ENCODE peak calls at places on chromosomes 7 and 10, in four cellular contexts. E is NCI-H1694, V is HTR-8/SVneo, K is hypothalamus. G is an unnamed sample.

GRCh38 chr7:8258734-8259133 is 3.2 kb downstream of the ICA1 start:
- DNase-seq in V (no peak), K (no peak), E (no peak), G (peak; percentile 14)

GRCh38 chr10:43647576-43647975 is 1.1 kb downstream of the ZNF32 start:
- DNase-seq in K (no peak), E (no peak), V (no peak), G (no peak)

GRCh38 chr7:36390199-36391090 is 783 bp downstream of the ANLN start:
- DNase-seq in E (peak; percentile 19), K (peak; percentile 42), V (peak; percentile 78), G (peak; percentile 64)

GRCh38 chr7:101172005-101172853 is 6.9 kb upstream of the VGF start:
- DNase-seq in V (no peak), K (no peak), E (no peak), G (no peak)

GRCh38 chr7:98556288-98556687 is 60.8 kb upstream of the NPTX2 start:
- DNase-seq in K (no peak), V (no peak), E (peak; percentile 64), G (no peak)

GRCh38 chr7:30956704-30957103 is 7.0 kb upstream of the GHRHR start:
- DNase-seq in V (no peak), E (no peak), K (no peak), G (no peak)

GRCh38 chr10:30758341-30758740 is 128.8 kb upstream of the LYZL2 start:
- DNase-seq in V (no peak), E (no peak), K (no peak), G (no peak)

GRCh38 chr7:88218836-88219605 is 817 bp downstream of the SRI start:
- DNase-seq in K (peak; percentile 40), V (peak; percentile 29), E (no peak), G (no peak)

GRCh38 chr10:91975438-91975837 is 51.9 kb downstream of the BTAF1 start:
- DNase-seq in E (no peak), V (no peak), K (no peak), G (no peak)

GRCh38 chr7:51141451-51141971 is 175.1 kb downstream of the COBL start:
- DNase-seq in E (peak; percentile 60), V (no peak), K (no peak), G (no peak)

GRCh38 chr7:123787227-123788007 is 38.6 kb upstream of the WASL start:
- DNase-seq in E (no peak), V (no peak), K (no peak), G (no peak)

GRCh38 chr7:104272767-104273384 is 55.5 kb upstream of the LHFPL3 start:
- DNase-seq in E (peak; percentile 58), K (peak; percentile 1), V (peak; percentile 4), G (peak; percentile 45)

GRCh38 chr7:121366852-121367431 is 29.2 kb downstream of the FAM3C start:
- DNase-seq in E (no peak), V (peak; percentile 4), K (no peak), G (peak; percentile 28)

GRCh38 chr10:2341298-2341697 is 604.0 kb upstream of the ADARB2 start:
- DNase-seq in V (no peak), K (no peak), E (peak; percentile 17), G (no peak)

GRCh38 chr10:133109736-133110532 is 22.2 kb downstream of the ADGRA1 start:
- DNase-seq in K (no peak), E (no peak), V (no peak), G (no peak)

GRCh38 chr10:125006188-125006680 is 64.3 kb downstream of the ZRANB1 start:
- DNase-seq in K (no peak), E (no peak), V (no peak), G (no peak)

GRCh38 chr7:90965211-90965610 is 299.0 kb upstream of the FZD1 start:
- DNase-seq in V (no peak), E (no peak), K (no peak), G (no peak)

GRCh38 chr7:123666492-123666891 is 10.8 kb downstream of the LMOD2 start:
- DNase-seq in V (no peak), K (no peak), E (no peak), G (no peak)

GRCh38 chr10:86365346-86366032 is 1.1 kb downstream of the GRID1 start:
- DNase-seq in V (no peak), E (no peak), K (peak; percentile 65), G (no peak)

GRCh38 chr10:126917375-126917774 is 12.1 kb downstream of the DOCK1 start:
- DNase-seq in V (no peak), K (no peak), E (no peak), G (no peak)

GRCh38 chr7:151735854-151736402 is 141.0 kb downstream of the PRKAG2 start:
- DNase-seq in V (no peak), K (no peak), E (no peak), G (no peak)

GRCh38 chr10:73246322-73246782 is 703 bp downstream of the DNAJC9 start:
- DNase-seq in K (no peak), V (no peak), E (no peak), G (no peak)

GRCh38 chr10:20521186-20521585 is 375.9 kb downstream of the NEBL start:
- DNase-seq in E (no peak), K (no peak), V (no peak), G (no peak)

GRCh38 chr10:114115661-114116060 is 58.3 kb downstream of the CCDC186 start:
- DNase-seq in E (no peak), V (no peak), K (no peak), G (no peak)

GRCh38 chr10:43386549-43386948 is 15.1 kb downstream of the FXYD4 start:
- DNase-seq in K (no peak), E (no peak), V (no peak), G (no peak)

GRCh38 chr7:47337531-47337930 is 244.4 kb downstream of the TNS3 start:
- DNase-seq in E (no peak), K (no peak), V (no peak), G (no peak)

GRCh38 chr7:117065585-117066150 is 112.4 kb downstream of the ST7 start:
- DNase-seq in V (no peak), E (no peak), K (no peak), G (no peak)

GRCh38 chr7:140404565-140405080 is 765 bp downstream of the RAB19 start:
- DNase-seq in E (no peak), K (no peak), V (no peak), G (no peak)